ENCODE peak calls at places on chromosomes 16 and 17, in eight cellular contexts. Y, B, A, J, O, X, I and K are unnamed samples.

GRCh38 chr16:51968756-51969155 is 578.2 kb downstream of the TOX3 start:
- DNase-seq in A (no peak), I (no peak), O (no peak), Y (no peak), J (no peak), B (no peak), X (no peak), K (no peak)

GRCh38 chr16:12087901-12088364 is 111.4 kb downstream of the SNX29 start:
- DNase-seq in B (no peak), X (no peak), I (no peak), A (no peak), O (peak), Y (no peak), J (no peak), K (no peak)

GRCh38 chr16:47613251-47613650 is 152.1 kb downstream of the PHKB start:
- DNase-seq in A (no peak), X (no peak), Y (no peak), O (no peak), B (no peak), I (no peak), J (no peak), K (no peak)

GRCh38 chr16:28089992-28090365 is 26.5 kb upstream of the GSG1L start:
- DNase-seq in X (no peak), A (no peak), I (no peak), Y (no peak), B (no peak), J (no peak), O (no peak), K (no peak)

GRCh38 chr17:3913531-3914318 is 2.5 kb downstream of the P2RX1 start:
- DNase-seq in A (peak), O (peak), B (peak), J (peak), I (peak), X (no peak), Y (peak), K (peak)

GRCh38 chr17:31425646-31426045 is 34.2 kb downstream of the RAB11FIP4 start:
- DNase-seq in B (no peak), O (peak), J (no peak), Y (peak), A (no peak), X (no peak), I (no peak), K (no peak)

GRCh38 chr17:76079577-76080206 is 710 bp downstream of the ZACN start:
- DNase-seq in Y (no peak), I (no peak), A (no peak), J (no peak), X (no peak), B (no peak), O (no peak), K (no peak)

GRCh38 chr16:16118337-16118736 is 105.0 kb downstream of the ABCC6 start:
- DNase-seq in B (no peak), Y (no peak), A (no peak), X (no peak), J (no peak), I (no peak), O (no peak), K (no peak)

GRCh38 chr16:48444574-48444973 is 59.4 kb upstream of the SIAH1 start:
- DNase-seq in X (peak), I (peak), B (no peak), O (no peak), A (no peak), Y (no peak), J (peak), K (peak)

GRCh38 chr17:66778531-66778930 is 56.4 kb upstream of the CACNG5 start:
- DNase-seq in A (no peak), J (no peak), X (no peak), Y (no peak), I (no peak), B (no peak), O (no peak), K (no peak)

GRCh38 chr17:63358111-63358839 is 87.8 kb downstream of the CYB561 start:
- DNase-seq in J (no peak), I (peak), Y (no peak), X (no peak), A (no peak), O (no peak), B (no peak), K (no peak)

GRCh38 chr17:6413073-6413472 is 21.8 kb downstream of the AIPL1 start:
- DNase-seq in I (peak), O (no peak), Y (no peak), A (no peak), J (peak), X (no peak), B (no peak), K (no peak)

GRCh38 chr16:82782715-82783251 is 156.0 kb downstream of the CDH13 start:
- DNase-seq in B (no peak), O (peak), A (no peak), X (no peak), I (no peak), J (no peak), Y (no peak), K (peak)

GRCh38 chr17:9175700-9176467 is 154.6 kb downstream of the NTN1 start:
- DNase-seq in O (no peak), X (no peak), B (no peak), Y (no peak), J (no peak), A (no peak), I (no peak), K (no peak)

GRCh38 chr16:11256657-11257130 is 690 bp upstream of the SOCS1 start:
- DNase-seq in Y (peak), A (peak), J (peak), B (peak), I (peak), X (no peak), O (peak), K (no peak)

GRCh38 chr16:56190903-56191806 is at the start of gene GNAO1:
- DNase-seq in O (peak), B (peak), I (peak), J (peak), X (peak), Y (peak), A (peak), K (peak)

GRCh38 chr17:51423421-51424160 is 163.2 kb downstream of the UTP18 start:
- DNase-seq in B (no peak), Y (no peak), J (peak), X (no peak), I (no peak), A (no peak), O (no peak), K (no peak)

GRCh38 chr17:76145231-76146052 is 4.4 kb upstream of the FOXJ1 start:
- DNase-seq in X (no peak), B (peak), Y (no peak), J (no peak), O (no peak), I (no peak), A (peak), K (no peak)

GRCh38 chr16:9797306-9797705 is 384.9 kb downstream of the GRIN2A start:
- DNase-seq in X (peak), J (no peak), I (no peak), Y (no peak), O (peak), A (no peak), B (no peak), K (no peak)

GRCh38 chr16:8929086-8929748 is 34.5 kb downstream of the USP7 start:
- DNase-seq in Y (no peak), I (no peak), A (no peak), J (no peak), X (no peak), B (no peak), O (no peak), K (no peak)

GRCh38 chr17:57048096-57048495 is 37.0 kb upstream of the AKAP1 start:
- DNase-seq in O (no peak), B (no peak), I (no peak), J (no peak), X (no peak), Y (no peak), A (no peak), K (no peak)

GRCh38 chr17:79843917-79844815 is 4.9 kb upstream of the CBX4 start:
- DNase-seq in Y (peak), I (peak), B (peak), O (peak), A (no peak), X (no peak), J (no peak), K (peak)

GRCh38 chr16:1751946-1752345 is 19.4 kb downstream of the NME3 start:
- DNase-seq in J (no peak), X (no peak), B (no peak), I (no peak), Y (peak), O (no peak), A (peak), K (no peak)

GRCh38 chr17:6853764-6854442 is 22.4 kb upstream of the TEKT1 start:
- DNase-seq in Y (no peak), I (no peak), J (no peak), O (no peak), B (no peak), X (no peak), A (no peak), K (no peak)

GRCh38 chr16:53925011-53925410 is 221.1 kb downstream of the FTO start:
- DNase-seq in J (no peak), Y (no peak), X (no peak), I (peak), A (no peak), O (no peak), B (no peak), K (no peak)

GRCh38 chr17:31490991-31491793 is 99.7 kb downstream of the RAB11FIP4 start:
- DNase-seq in Y (no peak), A (no peak), X (no peak), B (no peak), J (no peak), I (no peak), O (no peak), K (no peak)

GRCh38 chr17:83103200-83103937 is 24.0 kb downstream of the METRNL start:
- DNase-seq in J (no peak), A (peak), B (peak), I (no peak), O (no peak), X (no peak), Y (no peak), K (no peak)

GRCh38 chr17:59842901-59843652 is 49.7 kb downstream of the TUBD1 start:
- DNase-seq in A (peak), X (no peak), J (peak), B (no peak), Y (peak), I (peak), O (no peak), K (peak)

GRCh38 chr16:81369888-81370504 is 55.2 kb downstream of the GAN start:
- DNase-seq in B (no peak), J (no peak), X (no peak), Y (no peak), A (no peak), O (no peak), I (no peak), K (no peak)

GRCh38 chr16:72934661-72935403 is 113.1 kb downstream of the ZFHX3 start:
- DNase-seq in O (no peak), X (no peak), Y (no peak), A (no peak), B (no peak), J (no peak), I (peak), K (peak)

GRCh38 chr17:62819511-62820221 is 11.6 kb upstream of the MARCHF10 start:
- DNase-seq in B (no peak), J (peak), Y (peak), I (peak), O (peak), A (no peak), X (peak), K (peak)

GRCh38 chr16:82583415-82583814 is 43.4 kb upstream of the CDH13 start:
- DNase-seq in O (no peak), I (peak), A (no peak), B (no peak), J (no peak), Y (no peak), X (no peak), K (no peak)

GRCh38 chr16:15874745-15875314 is 13.6 kb downstream of the CEP20 start:
- DNase-seq in A (no peak), O (peak), J (peak), B (peak), Y (peak), X (peak), I (peak), K (peak)

GRCh38 chr17:42979511-42980273 is at the start of gene PTGES3L:
- DNase-seq in Y (peak), X (no peak), O (peak), A (no peak), I (peak), B (peak), J (no peak), K (peak)

GRCh38 chr16:85423631-85424030 is 189.5 kb upstream of the GSE1 start:
- DNase-seq in A (no peak), I (no peak), Y (peak), X (no peak), J (no peak), O (peak), B (no peak), K (no peak)

GRCh38 chr16:66899310-66899944 is 19.1 kb downstream of the PDP2 start:
- DNase-seq in B (no peak), I (peak), X (no peak), A (no peak), Y (no peak), O (no peak), J (no peak), K (no peak)

GRCh38 chr16:49441366-49441780 is 67.8 kb downstream of the C16orf78 start:
- DNase-seq in A (peak), I (peak), J (no peak), X (no peak), Y (no peak), B (peak), O (peak), K (no peak)

GRCh38 chr17:76707985-76708807 is 2.6 kb downstream of the MXRA7 start:
- DNase-seq in J (no peak), A (no peak), B (no peak), O (peak), I (peak), Y (no peak), X (no peak), K (no peak)

GRCh38 chr17:49501496-49501895 is 6.4 kb downstream of the NGFR start:
- DNase-seq in A (no peak), B (no peak), I (no peak), J (peak), Y (no peak), O (no peak), X (no peak), K (no peak)

GRCh38 chr17:2598166-2598565 is 4.7 kb downstream of the PAFAH1B1 start:
- DNase-seq in I (peak), B (no peak), O (no peak), A (no peak), X (no peak), J (peak), Y (no peak), K (no peak)
- H3K27ac ChIP-seq in I (no peak), B (no peak), O (peak), A (no peak), X (peak), J (no peak), Y (no peak), K (no peak)

GRCh38 chr16:17803625-17804410 is 333.1 kb upstream of the XYLT1 start:
- DNase-seq in Y (no peak), A (no peak), I (no peak), B (no peak), X (no peak), O (no peak), J (peak), K (no peak)
- H3K27ac ChIP-seq in Y (no peak), A (no peak), I (no peak), B (no peak), X (no peak), O (no peak), J (no peak), K (no peak)

GRCh38 chr17:19301973-19302372 is 60.5 kb downstream of the B9D1 start:
- DNase-seq in I (no peak), J (no peak), X (no peak), Y (no peak), B (no peak), A (no peak), O (no peak), K (no peak)
- H3K27ac ChIP-seq in I (no peak), J (peak), X (peak), Y (no peak), B (no peak), A (no peak), O (peak), K (peak)

DNA sequence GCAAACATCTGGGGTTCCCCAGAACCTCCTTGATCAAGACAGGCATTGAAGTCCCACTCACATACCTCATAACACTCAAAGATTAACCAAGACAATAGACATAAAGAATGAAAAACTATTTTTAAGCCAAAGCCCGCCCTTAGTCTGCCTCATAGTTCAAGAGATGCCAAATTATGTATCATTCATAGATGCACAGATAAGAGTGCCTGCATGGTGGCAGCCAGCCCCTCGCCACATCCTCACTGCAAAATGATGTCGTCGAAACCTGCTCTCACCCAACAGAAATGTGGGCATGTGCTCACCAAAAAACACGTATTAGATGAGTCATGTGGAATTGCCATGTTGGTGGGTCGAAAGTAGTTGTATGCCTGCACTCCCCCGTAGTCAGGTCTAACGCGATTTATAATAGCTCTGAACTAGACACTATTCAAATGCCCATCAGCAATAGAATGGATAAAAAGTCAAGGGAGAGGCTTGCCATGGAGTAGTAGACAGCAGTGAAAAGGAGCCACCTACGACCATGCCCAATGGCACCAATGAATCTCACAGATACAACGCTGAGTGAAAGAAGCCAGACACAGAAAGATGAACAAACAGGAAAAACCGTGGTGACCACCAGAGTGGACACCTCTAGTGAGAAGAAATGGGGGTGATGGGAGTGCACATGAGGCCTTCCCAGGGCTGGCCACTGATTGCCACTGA is 64.8 kb downstream of the C16orf95 start:
- DNase-seq in A (no peak), B (no peak), Y (no peak), J (no peak), X (no peak), O (no peak), I (no peak), K (no peak)
- H3K27ac ChIP-seq in A (no peak), B (no peak), Y (no peak), J (no peak), X (no peak), O (no peak), I (no peak), K (no peak)

GRCh38 chr16:30896890-30897730 is 696 bp downstream of the CTF1 start:
- DNase-seq in J (peak), B (peak), I (peak), Y (peak), A (peak), O (peak), X (peak), K (peak)
- H3K27ac ChIP-seq in J (peak), B (peak), I (peak), Y (peak), A (peak), O (peak), X (peak), K (peak)

GRCh38 chr17:40539711-40540411 is 25.4 kb downstream of the CCR7 start:
- DNase-seq in A (no peak), B (no peak), X (no peak), O (no peak), I (no peak), Y (no peak), J (no peak), K (no peak)
- H3K27ac ChIP-seq in A (peak), B (peak), X (peak), O (peak), I (peak), Y (peak), J (peak), K (peak)

GRCh38 chr16:3051009-3051408 is 4.6 kb downstream of the MMP25 start:
- DNase-seq in X (no peak), O (no peak), B (no peak), I (peak), J (no peak), A (no peak), Y (no peak), K (no peak)

GRCh38 chr16:3050487-3050886 is 4.1 kb downstream of the MMP25 start:
- DNase-seq in B (no peak), Y (no peak), A (no peak), J (no peak), I (peak), X (no peak), O (no peak), K (no peak)

GRCh38 chr16:3054965-3055733 is 8.8 kb downstream of the MMP25 start:
- DNase-seq in Y (no peak), I (no peak), O (no peak), B (no peak), X (no peak), J (no peak), A (no peak), K (no peak)

GRCh38 chr16:3049921-3050481 is 3.6 kb downstream of the MMP25 start:
- DNase-seq in I (no peak), X (no peak), O (no peak), Y (no peak), B (no peak), J (no peak), A (no peak), K (no peak)

DNA sequence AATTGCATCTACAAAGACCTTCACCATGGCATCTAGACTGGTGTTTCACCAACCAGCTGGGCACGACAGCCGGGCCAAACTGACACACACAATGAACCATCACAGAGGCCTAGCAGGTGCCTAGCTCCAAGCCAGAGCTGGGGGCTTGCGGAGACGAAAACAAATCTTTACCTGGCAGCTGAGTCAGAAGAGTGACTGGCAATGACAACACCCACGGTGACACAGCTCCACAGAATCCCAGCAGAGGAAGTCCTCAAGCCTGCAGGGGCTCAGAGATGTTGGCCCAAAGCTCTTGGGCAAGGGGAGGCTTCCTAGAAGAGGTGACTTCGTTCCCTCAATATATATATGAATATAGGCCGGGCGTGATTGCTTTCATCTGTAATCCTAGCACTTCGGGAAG is 5.1 kb downstream of the MMP25 start:
- DNase-seq in X (no peak), O (no peak), I (no peak), A (no peak), J (no peak), Y (no peak), B (no peak), K (no peak)
- H3K27ac ChIP-seq in X (no peak), O (no peak), I (no peak), A (no peak), J (no peak), Y (no peak), B (no peak), K (no peak)

GRCh38 chr17:12664894-12665262 is 812 bp upstream of the MYOCD start:
- DNase-seq in Y (no peak), O (no peak), X (no peak), I (no peak), B (no peak), J (no peak), A (no peak), K (no peak)
- H3K27ac ChIP-seq in Y (no peak), O (peak), X (peak), I (peak), B (peak), J (no peak), A (no peak), K (peak)

GRCh38 chr17:33144837-33145236 is 148.3 kb downstream of the ASIC2 start:
- DNase-seq in J (no peak), A (no peak), O (no peak), Y (no peak), I (no peak), B (no peak), X (no peak), K (no peak)

GRCh38 chr17:33145941-33146340 is 147.2 kb downstream of the ASIC2 start:
- DNase-seq in I (no peak), B (no peak), X (no peak), Y (no peak), J (no peak), O (no peak), A (no peak), K (no peak)

GRCh38 chr17:33142703-33143299 is 150.3 kb downstream of the ASIC2 start:
- DNase-seq in J (peak), I (peak), B (no peak), Y (no peak), A (no peak), O (no peak), X (no peak), K (no peak)

GRCh38 chr17:33137411-33137810 is 145.8 kb downstream of the SPACA3 start:
- DNase-seq in Y (no peak), I (no peak), J (no peak), X (no peak), B (no peak), O (no peak), A (no peak), K (no peak)

GRCh38 chr17:33140413-33141099 is 148.9 kb downstream of the SPACA3 start:
- DNase-seq in J (no peak), B (no peak), I (no peak), X (no peak), Y (no peak), A (no peak), O (no peak), K (no peak)
- H3K27ac ChIP-seq in J (no peak), B (no peak), I (no peak), X (no peak), Y (no peak), A (no peak), O (no peak), K (no peak)